ENCODE peak calls at places on chromosome 7, in six cellular contexts. X, V, W, Y, R and L are unnamed samples.

GRCh38 chr7:134460000-134460399 is 1.1 kb upstream of the AKR1B1 start:
- DNase-seq in X (no peak), V (no peak), R (peak; percentile 14), W (no peak), Y (peak; percentile 59), L (no peak)

GRCh38 chr7:35985126-35985754 is 167.8 kb upstream of the EEPD1 start:
- DNase-seq in Y (peak; percentile 70), R (peak; percentile 83), W (peak; percentile 78), X (peak; percentile 89), V (peak; percentile 82), L (peak; percentile 80)

GRCh38 chr7:157444843-157445135 is 108.0 kb downstream of the DNAJB6 start:
- DNase-seq in R (no peak), Y (no peak), V (no peak), X (no peak), W (no peak), L (no peak)

GRCh38 chr7:54839538-54840213 is 80.7 kb upstream of the SEC61G start:
- DNase-seq in Y (peak; percentile 56), W (no peak), X (peak; percentile 86), R (peak; percentile 78), V (peak; percentile 58), L (peak; percentile 53)

GRCh38 chr7:4299431-4299830 is 382.7 kb upstream of the FOXK1 start:
- DNase-seq in W (no peak), R (no peak), X (no peak), Y (no peak), V (no peak), L (no peak)

GRCh38 chr7:23863209-23863798 is 153.3 kb downstream of the STK31 start:
- DNase-seq in R (peak; percentile 63), W (no peak), X (no peak), V (no peak), Y (peak; percentile 17), L (peak; percentile 19)

GRCh38 chr7:45088821-45089313 is at the start of gene NACAD:
- DNase-seq in X (peak; percentile 68), V (peak; percentile 56), R (no peak), W (peak; percentile 46), Y (peak; percentile 18), L (peak; percentile 50)

GRCh38 chr7:79770053-79770452 is 316.6 kb upstream of the MAGI2 start:
- DNase-seq in R (no peak), W (no peak), V (no peak), Y (no peak), X (no peak), L (peak; percentile 43)

GRCh38 chr7:44377681-44378421 is 52.5 kb upstream of the CAMK2B start:
- DNase-seq in R (no peak), Y (no peak), X (no peak), W (no peak), V (no peak), L (no peak)

GRCh38 chr7:54542920-54543539 is 855 bp downstream of the VSTM2A start:
- DNase-seq in Y (peak; percentile 5), V (no peak), X (no peak), R (peak; percentile 31), W (no peak), L (no peak)

GRCh38 chr7:7746419-7746818 is 28.0 kb upstream of the RPA3 start:
- DNase-seq in R (no peak), X (no peak), V (no peak), Y (no peak), W (no peak), L (no peak)

GRCh38 chr7:105496501-105496900 is 25.6 kb downstream of the PUS7 start:
- DNase-seq in W (no peak), V (no peak), Y (peak; percentile 71), X (no peak), R (peak; percentile 40), L (no peak)

GRCh38 chr7:152551304-152552036 is 115.7 kb upstream of the KMT2C start:
- DNase-seq in W (no peak), R (no peak), V (no peak), Y (no peak), X (no peak), L (no peak)

GRCh38 chr7:77439572-77439971 is 23.4 kb upstream of the GSAP start:
- DNase-seq in V (peak; percentile 56), Y (no peak), X (peak; percentile 73), R (peak; percentile 65), W (no peak), L (peak; percentile 49)

GRCh38 chr7:101465131-101465530 is 102.5 kb downstream of the COL26A1 start:
- DNase-seq in X (no peak), R (no peak), W (no peak), V (no peak), Y (no peak), L (no peak)

GRCh38 chr7:143393267-143394041 is 12.3 kb downstream of the ZYX start:
- DNase-seq in R (no peak), W (no peak), V (peak; percentile 54), X (no peak), Y (peak; percentile 45), L (peak; percentile 23)

GRCh38 chr7:36261019-36261754 is 108.1 kb downstream of the EEPD1 start:
- DNase-seq in Y (peak; percentile 76), V (no peak), R (peak; percentile 82), W (no peak), X (no peak), L (no peak)

GRCh38 chr7:11130012-11130411 is 156.3 kb downstream of the PHF14 start:
- DNase-seq in R (no peak), V (no peak), W (no peak), X (no peak), Y (peak; percentile 95), L (no peak)

GRCh38 chr7:27171636-27172387 is 2.3 kb downstream of the HOXA10 start:
- DNase-seq in W (peak; percentile 5), Y (no peak), X (peak; percentile 55), V (peak; percentile 68), R (no peak), L (peak; percentile 53)

GRCh38 chr7:131626643-131627042 is 70.2 kb upstream of the PODXL start:
- DNase-seq in X (no peak), V (no peak), W (no peak), Y (no peak), R (no peak), L (no peak)

GRCh38 chr7:131624536-131624935 is 68.1 kb upstream of the PODXL start:
- DNase-seq in V (no peak), X (no peak), R (no peak), W (no peak), Y (no peak), L (no peak)

GRCh38 chr7:131627589-131628212 is 71.3 kb upstream of the PODXL start:
- DNase-seq in X (no peak), W (no peak), R (no peak), V (no peak), Y (no peak), L (peak; percentile 34)

GRCh38 chr7:131628634-131629033 is 72.2 kb upstream of the PODXL start:
- DNase-seq in R (no peak), X (no peak), V (no peak), Y (no peak), W (no peak), L (no peak)

DNA sequence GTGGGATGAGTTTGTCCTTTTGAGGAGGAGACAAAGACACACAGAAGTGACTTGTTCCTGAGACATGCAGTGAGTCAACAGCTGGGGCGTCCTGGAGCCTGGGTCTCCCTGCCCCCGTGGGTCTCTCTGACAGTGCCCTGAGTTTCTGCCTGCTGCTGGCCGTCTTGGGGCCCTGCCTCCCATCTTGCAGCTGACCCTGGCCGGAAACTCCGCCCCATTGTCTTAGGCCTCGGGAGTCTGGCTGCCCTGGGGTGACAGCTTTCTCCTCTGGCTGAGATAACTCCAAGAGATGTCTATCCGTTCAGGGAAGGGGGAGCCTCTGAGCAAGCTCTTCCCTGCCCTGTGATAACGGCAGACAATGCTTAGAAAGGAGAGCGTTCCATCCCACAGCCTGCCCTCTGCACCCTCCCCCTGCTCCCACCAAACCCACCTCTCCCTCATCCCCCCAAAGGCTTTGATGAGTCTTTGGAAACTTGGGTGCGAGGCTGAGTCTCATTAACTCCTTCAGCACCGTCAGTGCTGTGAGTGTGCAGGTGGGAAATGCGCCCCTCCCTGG is 69.5 kb upstream of the PODXL start:
- DNase-seq in X (no peak), W (no peak), Y (peak; percentile 91), R (peak; percentile 93), V (no peak), L (no peak)
- TF ChIP-seq CTCF in X (peak; percentile 16), W (no peak), Y (peak; percentile 19), R (peak; percentile 29), V (no peak), L (no peak)

GRCh38 chr7:83442911-83443310 is 206.0 kb downstream of the SEMA3E start:
- DNase-seq in V (no peak), W (no peak), R (no peak), X (no peak), Y (no peak), L (no peak)
- H3K4me1 ChIP-seq in V (no peaks in the 10 kb centered on the region), W (no peaks in the 10 kb centered on the region), R (no peaks in the 10 kb centered on the region), X (no peaks in the 10 kb centered on the region), Y (no peaks in the 10 kb centered on the region), L (no peaks in the 10 kb centered on the region)

DNA sequence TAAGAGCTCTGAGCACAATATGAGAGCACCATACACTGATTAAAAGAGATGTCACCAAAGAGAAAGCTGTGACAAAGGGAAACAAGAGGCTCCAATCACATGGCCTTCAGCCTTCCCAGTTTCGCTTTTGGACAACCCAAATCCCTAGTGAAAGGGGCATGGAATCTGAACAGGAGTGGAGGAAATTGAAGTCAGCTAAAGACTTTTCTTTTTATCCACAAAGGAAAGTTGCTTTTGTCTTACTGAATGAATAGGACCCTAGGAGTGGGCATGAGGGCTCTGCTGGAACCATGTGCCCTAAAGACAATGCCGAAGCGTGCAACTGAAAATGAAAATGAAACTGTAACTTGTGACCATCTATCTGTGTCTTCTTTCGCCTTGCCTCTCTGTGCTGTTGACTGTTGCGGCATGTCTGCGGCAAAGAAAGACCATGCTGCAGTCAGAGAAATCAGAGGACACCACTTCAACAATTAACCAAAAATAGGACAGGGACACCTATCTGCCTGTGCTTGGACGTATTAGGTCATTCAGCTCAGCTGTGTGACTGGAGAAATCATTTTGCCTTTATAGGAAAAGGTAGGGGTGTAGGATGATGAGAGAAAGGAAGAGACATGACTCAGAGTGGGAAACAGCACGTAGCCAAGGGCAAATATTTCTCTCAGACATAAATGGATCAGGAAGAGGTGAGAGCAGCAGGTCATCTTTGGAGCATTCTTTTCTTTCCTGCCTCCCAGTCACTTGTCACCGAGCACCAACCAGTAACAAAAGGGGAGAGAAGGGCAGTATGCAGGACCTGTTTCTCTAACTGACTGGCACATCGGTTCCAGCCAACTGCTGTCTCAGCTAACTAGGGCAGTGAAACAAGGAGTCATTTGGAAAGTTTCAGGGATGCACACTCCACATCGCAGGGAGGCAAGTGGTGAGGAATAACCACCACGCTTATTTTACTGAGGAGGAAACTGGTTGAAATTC is 12.3 kb downstream of the CAV2 start:
- DNase-seq in V (no peak), R (peak; percentile 93), X (no peak), W (peak; percentile 5), Y (peak; percentile 69), L (no peak)
- H3K4me3 ChIP-seq in V (peak overlapping the region; percentile 46), R (peak overlapping the region; percentile 56), X (peak overlapping the region; percentile 50), W (peak overlapping the region; percentile 30), Y (peak overlapping the region; percentile 7), L (no peak overlapping the region)

DNA sequence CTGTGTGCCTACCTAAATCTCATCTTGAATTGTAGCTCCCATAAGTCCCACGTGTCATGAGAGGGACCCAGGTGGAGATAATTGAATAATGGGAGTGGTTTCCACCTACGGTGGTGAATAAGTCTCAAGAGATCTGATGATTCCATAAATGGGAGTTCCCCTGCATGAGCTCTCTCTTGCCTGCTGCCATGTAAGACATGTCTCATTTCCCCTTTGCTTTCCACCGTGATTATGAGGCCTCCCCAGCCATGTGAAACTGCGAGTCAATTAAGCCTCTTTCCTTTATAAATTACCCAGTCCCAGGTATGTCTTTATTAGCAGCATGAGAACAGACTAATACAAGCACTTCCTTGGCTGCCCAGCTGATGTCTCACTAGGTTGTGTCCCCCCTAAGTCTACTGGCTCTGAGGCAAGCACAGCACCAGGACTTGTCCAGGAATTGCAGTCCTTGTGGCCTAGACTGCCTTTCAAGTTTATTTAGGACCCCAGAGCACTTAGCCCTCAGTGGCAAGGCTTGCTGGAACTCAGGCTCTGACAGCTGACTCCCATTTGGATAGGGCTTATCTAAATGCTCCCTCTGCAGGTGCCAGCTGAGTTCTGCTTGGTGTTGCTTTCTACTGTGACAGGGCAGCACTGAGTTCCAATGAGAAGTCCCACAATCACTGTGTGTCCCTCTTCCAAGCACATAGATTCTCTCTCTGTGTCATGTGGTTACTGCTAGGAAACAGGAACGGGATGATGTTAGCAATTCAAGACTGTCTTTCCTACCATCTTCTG is 59.0 kb upstream of the TAS2R16 start:
- DNase-seq in V (no peak), X (no peak), R (peak; percentile 19), Y (no peak), W (no peak), L (no peak)
- TF ChIP-seq CTCF in V (no peak), X (no peak), R (peak; percentile 42), Y (no peak), W (no peak), L (no peak)